ENCODE peak calls at places on chromosomes 7 and 10, in five cellular contexts. A is OCI-LY7; B is kidney; E is activated CD4-positive, alpha-beta T cell treated with anti-CD3 and anti-CD28 coated beads for 36 hours; Q is HFF-Myc. J is an unnamed sample.
A peak's percentile ranks its signal among the peaks of the same experiment; 100 is the strongest.

GRCh38 chr7:1536768-1537630 is 6.5 kb downstream of the MAFK start:
- DNase-seq in E (no peak), A (no peak), B (peak; percentile 99), Q (peak; percentile 90), J (peak; percentile 100)

GRCh38 chr10:60801538-60801937 is 23.3 kb downstream of the CDK1 start:
- DNase-seq in B (no peak), E (no peak), A (no peak), Q (no peak), J (no peak)

GRCh38 chr7:29143698-29144203 is 2.6 kb downstream of the CPVL start:
- DNase-seq in A (no peak), Q (no peak), B (no peak), E (no peak), J (no peak)

GRCh38 chr10:58771850-58772249 is 259.2 kb downstream of the BICC1 start:
- DNase-seq in Q (no peak), E (no peak), B (no peak), A (no peak), J (no peak)

GRCh38 chr10:95558593-95559320 is 2.4 kb downstream of the SORBS1 start:
- DNase-seq in Q (no peak), E (no peak), A (no peak), B (no peak), J (no peak)

GRCh38 chr10:24255115-24255895 is 46.4 kb downstream of the KIAA1217 start:
- DNase-seq in B (peak; percentile 79), Q (no peak), E (no peak), A (no peak), J (no peak)

GRCh38 chr7:132034748-132035416 is 478.5 kb upstream of the PODXL start:
- DNase-seq in Q (no peak), A (no peak), E (no peak), B (no peak), J (no peak)

GRCh38 chr10:121873236-121873635 is 54.6 kb downstream of the ATE1 start:
- DNase-seq in A (no peak), E (no peak), B (no peak), Q (no peak), J (no peak)

GRCh38 chr7:45328397-45329080 is 170.9 kb downstream of the RAMP3 start:
- DNase-seq in A (no peak), Q (no peak), B (no peak), E (no peak), J (no peak)

GRCh38 chr7:96920713-96921112 is 84.6 kb upstream of the DLX6 start:
- DNase-seq in E (no peak), A (no peak), B (no peak), Q (no peak), J (no peak)

GRCh38 chr10:8044908-8045727 is 9.4 kb upstream of the GATA3 start:
- DNase-seq in B (no peak), E (peak; percentile 43), A (no peak), Q (no peak), J (peak; percentile 9)

GRCh38 chr10:131202964-131203363 is 108.6 kb downstream of the TCERG1L start:
- DNase-seq in Q (no peak), A (no peak), B (peak; percentile 12), E (no peak), J (no peak)

J was measured in ACHN.